ENCODE peak calls at places on chromosomes 12 and 14, in seven cellular contexts. S is breast epithelium, O is uterus, P is tibial nerve, G is ovary, X is body of pancreas, W is HCT116. C is an unnamed sample. For H3K4me1, the result is how much of the 10 kb centered on the place peaks cover.

GRCh38 chr14:96582995-96583394 is 80.8 kb downstream of the PAPOLA start:
- DNase-seq in G (no peak), S (no peak), W (no peak), O (no peak), P (no peak), X (no peak), C (no peak)

GRCh38 chr14:92513966-92514843 is 624 bp downstream of the RIN3 start:
- DNase-seq in P (no peak), X (no peak), W (no peak), O (peak), G (peak), S (no peak), C (no peak)

GRCh38 chr12:113359939-113360748 is 1.8 kb downstream of the PLBD2 start:
- DNase-seq in O (peak), G (peak), P (no peak), S (no peak), X (no peak), W (no peak), C (no peak)

GRCh38 chr12:120711411-120711810 is 1.2 kb downstream of the UNC119B start:
- DNase-seq in X (no peak), O (no peak), W (no peak), P (no peak), S (no peak), G (no peak), C (no peak)

GRCh38 chr14:35747379-35747778 is 61.7 kb downstream of the RALGAPA1 start:
- DNase-seq in O (no peak), X (no peak), S (no peak), G (no peak), W (no peak), P (no peak), C (no peak)

GRCh38 chr12:44015333-44015941 is 179.6 kb downstream of the TMEM117 start:
- DNase-seq in G (no peak), X (no peak), P (no peak), W (peak), O (no peak), S (no peak), C (no peak)

GRCh38 chr14:24312736-24313507 is 1.6 kb downstream of the LTB4R start:
- DNase-seq in P (no peak), W (no peak), O (no peak), G (no peak), X (no peak), S (no peak), C (no peak)

GRCh38 chr14:35632276-35633071 is 98.5 kb downstream of the INSM2 start:
- DNase-seq in S (no peak), P (no peak), X (no peak), O (no peak), W (no peak), G (no peak), C (no peak)

GRCh38 chr12:22728989-22729388 is 104.0 kb downstream of the ETNK1 start:
- DNase-seq in S (no peak), X (no peak), W (no peak), P (no peak), O (no peak), G (no peak), C (no peak)

GRCh38 chr14:47102472-47102871 is 450.9 kb upstream of the RPL10L start:
- DNase-seq in S (no peak), P (no peak), X (no peak), O (no peak), G (no peak), W (no peak), C (no peak)

GRCh38 chr14:23403139-23403438 is 5.0 kb downstream of the MYH6 start:
- DNase-seq in X (no peak), O (no peak), S (no peak), W (no peak), P (no peak), G (no peak), C (no peak)

GRCh38 chr12:1915082-1915968 is 3.1 kb downstream of the CACNA2D4 start:
- DNase-seq in X (no peak), W (no peak), O (peak), P (peak), G (no peak), S (peak), C (no peak)

GRCh38 chr14:106087855-106088254 is 561.5 kb downstream of the TMEM121 start:
- DNase-seq in S (no peak), P (no peak), O (no peak), G (no peak), W (no peak), X (no peak), C (no peak)

GRCh38 chr14:24634158-24634557 is at the start of gene GZMB:
- DNase-seq in X (no peak), P (no peak), W (no peak), G (no peak), S (no peak), O (no peak), C (no peak)

GRCh38 chr14:27190286-27190685 is 592.5 kb upstream of the NOVA1 start:
- DNase-seq in O (no peak), P (no peak), X (no peak), W (no peak), S (no peak), G (no peak), C (no peak)

GRCh38 chr12:115895247-115895646 is 382.2 kb downstream of the MED13L start:
- DNase-seq in S (no peak), W (no peak), G (no peak), O (no peak), X (no peak), P (no peak), C (no peak)

GRCh38 chr12:121005346-121005815 is 10.9 kb downstream of the C12orf43 start:
- DNase-seq in W (peak), S (no peak), X (peak), O (no peak), P (no peak), G (no peak), C (no peak)

GRCh38 chr14:91511014-91511466 is 930 bp upstream of the PPP4R3A start:
- DNase-seq in W (peak), S (no peak), O (no peak), G (no peak), P (peak), X (no peak), C (no peak)

GRCh38 chr12:11906284-11906935 is 164.3 kb upstream of the BCL2L14 start:
- DNase-seq in O (no peak), X (no peak), G (no peak), S (no peak), P (no peak), W (no peak), C (no peak)

GRCh38 chr12:120720234-120720968 is 5.2 kb upstream of the ACADS start:
- DNase-seq in S (no peak), P (no peak), X (no peak), W (no peak), O (no peak), G (no peak), C (peak)

GRCh38 chr12:12282761-12283160 is 15.9 kb upstream of the LRP6 start:
- DNase-seq in O (no peak), P (no peak), S (no peak), G (no peak), X (no peak), W (no peak), C (no peak)

GRCh38 chr12:10607885-10608458 is 5.4 kb downstream of the MAGOHB start:
- DNase-seq in P (no peak), S (no peak), X (no peak), O (no peak), G (no peak), W (no peak), C (no peak)

GRCh38 chr12:114762490-114763110 is 78.6 kb upstream of the TBX3 start:
- DNase-seq in X (no peak), O (no peak), S (no peak), W (no peak), G (no peak), P (no peak), C (no peak)

GRCh38 chr12:122811777-122812176 is 23.5 kb upstream of the HIP1R start:
- DNase-seq in P (no peak), G (no peak), O (no peak), S (no peak), X (no peak), W (no peak), C (no peak)

GRCh38 chr12:121657305-121658008 is 12.0 kb downstream of the MORN3 start:
- DNase-seq in G (no peak), P (no peak), O (no peak), W (no peak), S (no peak), X (no peak), C (no peak)

GRCh38 chr12:15322164-15323054 is at the start of gene PTPRO:
- DNase-seq in S (no peak), W (no peak), X (peak), O (peak), G (no peak), P (no peak), C (no peak)

GRCh38 chr12:578743-579449 is 84.3 kb downstream of the NINJ2 start:
- DNase-seq in P (no peak), G (no peak), W (no peak), O (no peak), S (no peak), X (no peak), C (no peak)

GRCh38 chr12:3531496-3531895 is 40.5 kb downstream of the PRMT8 start:
- DNase-seq in O (no peak), P (no peak), G (no peak), W (no peak), X (no peak), S (no peak), C (no peak)

GRCh38 chr12:77299001-77299400 is 233.6 kb upstream of the E2F7 start:
- DNase-seq in P (no peak), S (no peak), W (no peak), O (no peak), X (no peak), G (no peak), C (no peak)

GRCh38 chr12:95838125-95838524 is 20.6 kb upstream of the SNRPF start:
- DNase-seq in G (no peak), P (peak), O (no peak), W (no peak), S (no peak), X (no peak), C (no peak)

GRCh38 chr12:47753021-47754001 is 5.4 kb downstream of the RAPGEF3 start:
- DNase-seq in O (no peak), P (no peak), W (no peak), X (peak), G (no peak), S (peak), C (peak)
- TF ChIP-seq POLR2A in O (no peak), P (no peak), W (no peak), X (peak), G (no peak), S (no peak), C (no peak)

GRCh38 chr12:93151079-93151759 is 222.1 kb upstream of the EEA1 start:
- DNase-seq in X (no peak), O (no peak), G (no peak), P (no peak), S (no peak), W (no peak), C (no peak)
- H3K4me1 ChIP-seq in X (under half), O (under half), G (under half), P (under half), S (under half), W (under half), C (under half)

DNA sequence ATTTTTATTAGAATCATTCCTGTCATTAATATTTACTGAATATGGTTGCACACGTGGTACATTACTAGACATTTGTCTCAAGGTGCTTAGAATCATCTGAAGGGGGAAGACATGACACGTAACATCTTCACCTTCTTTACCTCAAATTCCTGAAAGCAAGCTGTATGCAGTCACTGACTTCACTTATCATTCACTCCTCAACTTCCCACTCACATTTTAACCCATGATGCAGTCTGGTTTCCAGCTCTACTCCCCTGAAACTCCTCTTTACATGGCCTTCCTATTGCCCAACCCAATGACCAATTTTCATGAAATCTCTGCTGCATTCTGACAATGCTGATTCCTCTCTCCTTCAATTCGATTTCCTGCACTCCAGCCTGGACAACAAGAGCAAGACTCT is 5.8 kb upstream of the PSMC6 start:
- DNase-seq in S (no peak), W (no peak), P (no peak), O (no peak), X (no peak), G (no peak), C (no peak)
- H3K4me3 ChIP-seq in S (no peak), W (no peak), P (no peak), O (no peak), X (no peak), G (no peak), C (no peak)

GRCh38 chr12:57755454-57756372 is 810 bp downstream of the MARCHF9 start:
- DNase-seq in W (no peak), X (peak), P (no peak), O (no peak), G (no peak), S (no peak), C (no peak)

GRCh38 chr12:57755194-57755453 is 221 bp downstream of the MARCHF9 start:
- DNase-seq in W (no peak), O (no peak), X (no peak), G (no peak), P (no peak), S (no peak), C (no peak)

GRCh38 chr12:57752668-57753000 is 524 bp upstream of the CDK4 start:
- DNase-seq in W (no peak), O (no peak), G (no peak), X (no peak), S (no peak), P (no peak), C (no peak)

GRCh38 chr12:57753938-57754337 is 965 bp upstream of the MARCHF9 start:
- DNase-seq in G (no peak), W (no peak), O (no peak), X (no peak), P (no peak), S (no peak), C (no peak)

GRCh38 chr12:57754411-57755193 is at the start of gene MARCHF9:
- DNase-seq in S (no peak), W (no peak), G (peak), X (peak), P (no peak), O (no peak), C (peak)
- TF ChIP-seq POLR2A in S (no peak), W (no peak), G (no peak), X (peak), P (no peak), O (no peak), C (no peak)

DNA sequence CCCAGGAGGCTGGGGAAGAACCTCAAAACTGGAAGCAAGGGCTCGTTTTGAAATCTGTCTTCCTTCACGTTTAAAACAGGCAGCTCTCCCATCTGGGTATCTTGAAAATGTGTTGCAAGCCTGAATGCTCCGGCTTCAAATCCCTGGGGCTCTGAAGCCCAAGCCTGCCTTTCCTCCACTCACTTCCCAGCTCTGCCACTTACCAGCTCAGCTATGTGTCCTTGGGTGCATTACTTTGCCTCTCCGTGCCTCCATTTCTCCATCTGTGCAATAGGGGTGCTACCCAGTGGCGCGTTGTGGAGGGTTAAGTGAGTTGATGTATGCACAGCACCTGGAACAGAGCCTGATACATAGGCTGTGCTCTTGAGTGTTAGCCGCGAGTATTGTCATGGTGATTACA is 97.5 kb downstream of the GCH1 start:
- DNase-seq in P (no peak), W (no peak), G (no peak), S (no peak), O (no peak), X (no peak), C (no peak)
- H3K4me1 ChIP-seq in P (under half), W (under half), G (under half), S (under half), O (under half), X (under half), C (under half)